ENCODE peak calls at places on chromosomes 2 and 18, in nine cellular contexts. B, D, Y, C, S, O, R, A and L are unnamed samples.

GRCh38 chr2:46793423-46794416 is 121.9 kb downstream of the MCFD2 start:
- DNase-seq in B (no peak), D (no peak), Y (no peak), C (no peak), S (no peak), O (no peak), R (no peak), A (no peak), L (peak; percentile 59)

GRCh38 chr2:161077367-161078210 is 82.6 kb upstream of the TANK start:
- DNase-seq in B (no peak), D (no peak), Y (peak; percentile 36), C (no peak), S (no peak), O (peak; percentile 20), R (peak; percentile 19), A (peak; percentile 80), L (no peak)

GRCh38 chr2:38076250-38076709 is 329 bp upstream of the CYP1B1 start:
- DNase-seq in B (peak; percentile 40), D (no peak), Y (peak; percentile 76), C (peak; percentile 25), S (peak; percentile 80), O (peak; percentile 64), R (peak; percentile 90), A (peak; percentile 82), L (peak; percentile 83)

GRCh38 chr2:120729410-120730052 is 6.1 kb upstream of the GLI2 start:
- DNase-seq in B (no peak), D (no peak), Y (no peak), C (peak; percentile 76), S (peak; percentile 60), O (no peak), R (peak; percentile 84), A (no peak), L (peak; percentile 39)

GRCh38 chr18:40685241-40685640 is 1269.8 kb upstream of the PIK3C3 start:
- DNase-seq in B (no peak), D (no peak), Y (no peak), C (no peak), S (no peak), O (no peak), R (no peak), A (no peak), L (no peak)

GRCh38 chr2:208097801-208098200 is 26.5 kb downstream of the CRYGD start:
- DNase-seq in B (no peak), D (no peak), Y (no peak), C (no peak), S (peak; percentile 11), O (no peak), R (peak; percentile 65), A (no peak), L (no peak)

GRCh38 chr2:112317303-112318158 is 42.1 kb downstream of the ZC3H6 start:
- DNase-seq in B (no peak), D (no peak), Y (no peak), C (no peak), S (no peak), O (no peak), R (no peak), A (no peak), L (no peak)

GRCh38 chr2:176317246-176318065 is 48.2 kb downstream of the MTX2 start:
- DNase-seq in B (no peak), D (no peak), Y (no peak), C (no peak), S (no peak), O (no peak), R (no peak), A (no peak), L (peak; percentile 54)

GRCh38 chr2:46364797-46365457 is 67.7 kb downstream of the EPAS1 start:
- DNase-seq in B (peak; percentile 44), D (peak; percentile 14), Y (no peak), C (peak; percentile 46), S (peak; percentile 40), O (peak; percentile 37), R (peak; percentile 75), A (no peak), L (peak; percentile 52)

GRCh38 chr18:9239708-9240107 is 94.9 kb upstream of the TWSG1 start:
- DNase-seq in B (no peak), D (no peak), Y (no peak), C (no peak), S (no peak), O (no peak), R (no peak), A (no peak), L (no peak)

GRCh38 chr18:46042571-46043123 is 29.4 kb downstream of the PSTPIP2 start:
- DNase-seq in B (no peak), D (peak; percentile 35), Y (no peak), C (no peak), S (no peak), O (no peak), R (peak; percentile 84), A (no peak), L (no peak)

GRCh38 chr2:52710810-52711618 is 1056.6 kb upstream of the CHAC2 start:
- DNase-seq in B (no peak), D (no peak), Y (no peak), C (no peak), S (no peak), O (no peak), R (no peak), A (no peak), L (no peak)

GRCh38 chr2:70480468-70480867 is 73.2 kb downstream of the TGFA start:
- DNase-seq in B (no peak), D (no peak), Y (no peak), C (no peak), S (no peak), O (no peak), R (no peak), A (no peak), L (no peak)

GRCh38 chr2:197500503-197501179 is 462 bp downstream of the HSPE1 start:
- DNase-seq in B (no peak), D (no peak), Y (no peak), C (no peak), S (no peak), O (no peak), R (peak; percentile 42), A (no peak), L (no peak)

GRCh38 chr18:54388203-54389142 is 30.8 kb downstream of the C18orf54 start:
- DNase-seq in B (no peak), D (peak; percentile 88), Y (no peak), C (peak; percentile 78), S (peak; percentile 51), O (peak; percentile 41), R (peak; percentile 90), A (peak; percentile 44), L (peak; percentile 84)

GRCh38 chr2:225400060-225400511 is 576 bp downstream of the NYAP2 start:
- DNase-seq in B (peak; percentile 52), D (peak; percentile 29), Y (no peak), C (peak; percentile 38), S (peak; percentile 3), O (no peak), R (peak; percentile 74), A (no peak), L (peak; percentile 58)

GRCh38 chr18:62279561-62279960 is 45.5 kb upstream of the TNFRSF11A start:
- DNase-seq in B (no peak), D (no peak), Y (no peak), C (no peak), S (no peak), O (no peak), R (no peak), A (no peak), L (no peak)

DNA sequence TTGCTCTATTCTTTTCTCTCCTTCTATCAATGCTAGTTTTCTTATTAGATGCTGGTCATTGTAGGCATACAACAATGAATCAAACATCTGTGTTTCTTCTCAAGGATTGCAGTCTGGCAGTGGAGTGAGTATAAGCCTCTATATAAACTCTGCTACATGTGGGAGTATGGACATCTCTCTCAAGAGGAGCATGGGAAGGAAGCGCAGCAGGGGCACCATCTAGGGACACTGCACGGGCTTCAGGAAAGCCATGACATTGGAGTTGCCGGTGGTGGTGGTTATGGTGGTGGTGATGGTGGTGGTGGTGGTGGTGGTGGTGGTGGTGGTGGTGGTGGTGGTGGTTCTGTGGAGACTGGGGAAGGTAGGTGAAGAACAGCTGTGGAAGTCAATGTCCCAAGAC is 462.6 kb downstream of the RNF144A start:
- DNase-seq in B (no peak), D (no peak), Y (no peak), C (no peak), S (no peak), O (no peak), R (no peak), A (no peak), L (no peak)
- TF ChIP-seq CTCF in B (no peak), D (peak; percentile 17), Y (no peak), C (no peak), S (no peak), O (no peak), R (no peak), A (peak; percentile 34), L (no peak)

GRCh38 chr2:216327447-216327846 is 44.8 kb downstream of the MARCHF4 start:
- DNase-seq in B (no peak), D (no peak), Y (no peak), C (no peak), S (no peak), O (no peak), R (no peak), A (no peak), L (no peak)

GRCh38 chr2:216328347-216328746 is 43.9 kb downstream of the MARCHF4 start:
- DNase-seq in B (no peak), D (no peak), Y (no peak), C (no peak), S (no peak), O (no peak), R (peak; percentile 25), A (no peak), L (no peak)
- TF ChIP-seq CTCF in B (no peak), D (no peak), Y (no peak), C (peak; percentile 23), S (peak; percentile 53), O (no peak), R (peak; percentile 45), A (peak; percentile 7), L (no peak)

DNA sequence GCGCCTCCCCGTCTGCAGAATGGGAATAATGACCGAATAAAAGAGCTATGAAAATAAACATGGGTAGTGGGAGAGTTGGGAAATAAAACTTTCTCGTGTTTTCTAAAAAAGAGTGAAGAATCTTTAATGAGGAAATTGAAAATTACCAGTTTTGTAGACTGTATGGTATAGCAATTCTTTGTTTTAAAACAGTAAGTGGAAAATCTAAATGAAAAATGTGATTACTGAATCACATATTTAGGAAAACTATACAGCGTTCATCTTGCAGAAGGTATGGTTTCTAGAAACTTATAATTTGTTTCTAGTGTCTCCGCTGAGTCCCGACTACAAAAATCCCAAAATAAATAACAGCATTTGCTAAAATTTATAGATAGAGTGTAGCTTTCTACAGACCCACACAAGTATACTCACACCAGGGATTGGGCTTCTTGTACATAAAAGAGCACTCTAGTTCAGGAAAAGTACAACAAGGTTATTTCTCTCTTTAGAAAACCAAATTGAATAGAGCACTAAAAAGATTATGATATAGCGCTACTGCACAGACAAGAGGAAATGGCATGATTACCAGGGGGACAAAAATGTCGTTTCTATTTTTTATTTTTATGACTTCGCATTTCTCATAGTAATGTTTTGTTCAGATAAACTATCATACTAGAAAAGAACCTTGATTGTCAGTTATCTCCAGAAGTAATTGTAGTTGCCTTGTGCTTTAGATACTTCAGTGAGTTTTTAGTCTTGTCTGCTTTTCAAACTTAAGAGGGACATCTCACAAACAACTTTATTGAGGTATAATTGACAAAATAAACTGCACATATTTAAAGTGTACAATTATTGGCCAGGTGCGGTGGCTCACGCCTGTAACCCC is 964 bp upstream of the TLK1 start:
- DNase-seq in B (no peak), D (no peak), Y (no peak), C (no peak), S (no peak), O (no peak), R (no peak), A (no peak), L (no peak)
- TF ChIP-seq CTCF in B (no peak), D (no peak), Y (no peak), C (no peak), S (no peak), O (no peak), R (no peak), A (no peak), L (no peak)

GRCh38 chr2:220127311-220127710 is 499.9 kb downstream of the SLC4A3 start:
- DNase-seq in B (no peak), D (peak; percentile 5), Y (no peak), C (no peak), S (no peak), O (no peak), R (no peak), A (no peak), L (peak; percentile 5)
- TF ChIP-seq CTCF in B (no peak), D (no peak), Y (no peak), C (no peak), S (no peak), O (no peak), R (no peak), A (no peak), L (no peak)